ENCODE peak calls at places on chromosome 2, in four cellular contexts. O, I, K and H are unnamed samples.

GRCh38 chr2:205704101-205704741 is 21.9 kb downstream of the NRP2 start:
- DNase-seq in O (peak; percentile 65), I (no peak), K (no peak), H (peak; percentile 78)

GRCh38 chr2:165803123-165803760 is 9.2 kb upstream of the GALNT3 start:
- DNase-seq in O (no peak), I (no peak), K (no peak), H (no peak)

GRCh38 chr2:73897240-73897583 is 4.4 kb downstream of the ACTG2 start:
- DNase-seq in O (no peak), I (no peak), K (no peak), H (peak; percentile 68)

GRCh38 chr2:226354434-226354833 is 445.2 kb downstream of the IRS1 start:
- DNase-seq in O (no peak), I (peak; percentile 60), K (no peak), H (no peak)

GRCh38 chr2:99417396-99417795 is 72.4 kb downstream of the REV1 start:
- DNase-seq in O (no peak), I (no peak), K (no peak), H (no peak)

GRCh38 chr2:213806125-213806726 is 522.0 kb downstream of the SPAG16 start:
- DNase-seq in O (peak; percentile 9), I (no peak), K (no peak), H (no peak)

GRCh38 chr2:127421116-127421800 is 3.0 kb downstream of the PROC start:
- DNase-seq in O (no peak), I (no peak), K (no peak), H (peak; percentile 26)

GRCh38 chr2:60383421-60384117 is 169.9 kb downstream of the BCL11A start:
- DNase-seq in O (no peak), I (no peak), K (no peak), H (no peak)

GRCh38 chr2:69619725-69620124 is 23.8 kb downstream of the AAK1 start:
- DNase-seq in O (no peak), I (no peak), K (no peak), H (no peak)

GRCh38 chr2:103785432-103785831 is 1023.6 kb downstream of the TMEM182 start:
- DNase-seq in O (no peak), I (no peak), K (no peak), H (no peak)

GRCh38 chr2:238380785-238381184 is 45.9 kb upstream of the ASB1 start:
- DNase-seq in O (no peak), I (no peak), K (no peak), H (no peak)

GRCh38 chr2:241935314-241935713 is 65.8 kb downstream of the RTP5 start:
- DNase-seq in O (no peak), I (no peak), K (no peak), H (no peak)

GRCh38 chr2:198135481-198135934 is 331.1 kb downstream of the PLCL1 start:
- DNase-seq in O (no peak), I (no peak), K (no peak), H (no peak)

GRCh38 chr2:184756885-184757284 is 158.6 kb downstream of the ZNF804A start:
- DNase-seq in O (no peak), I (no peak), K (no peak), H (no peak)

GRCh38 chr2:54559593-54560145 is 103.5 kb downstream of the SPTBN1 start:
- DNase-seq in O (peak; percentile 83), I (peak; percentile 77), K (no peak), H (peak; percentile 82)

GRCh38 chr2:102144128-102144527 is 1.6 kb downstream of the IL1R1 start:
- DNase-seq in O (no peak), I (no peak), K (no peak), H (no peak)
- H3K9me3 ChIP-seq in O (peaks cover 4% of the 10 kb centered on the region), I (peaks cover 29% of the 10 kb centered on the region), K (peaks cover 2% of the 10 kb centered on the region), H (peaks cover 7% of the 10 kb centered on the region)

GRCh38 chr2:200049086-200049485 is 93.7 kb downstream of the MAIP1 start:
- DNase-seq in O (no peak), I (no peak), K (no peak), H (no peak)
- H3K9me3 ChIP-seq in O (peaks cover 20% of the 10 kb centered on the region), I (no peaks in the 10 kb centered on the region), K (no peaks in the 10 kb centered on the region), H (no peaks in the 10 kb centered on the region)

GRCh38 chr2:27715318-27716165 is 51.9 kb downstream of the SLC4A1AP start:
- DNase-seq in O (no peak), I (no peak), K (peak; percentile 76), H (no peak)
- H3K9me3 ChIP-seq in O (no peaks in the 10 kb centered on the region), I (no peaks in the 10 kb centered on the region), K (no peaks in the 10 kb centered on the region), H (no peaks in the 10 kb centered on the region)

GRCh38 chr2:89780318-89780717 is 1088.8 kb downstream of the RPIA start:
- DNase-seq in O (no peak), I (no peak), K (no peak), H (no peak)
- H3K9me3 ChIP-seq in O (peaks cover 100% of the 10 kb centered on the region), I (peaks cover 32% of the 10 kb centered on the region), K (peaks cover 75% of the 10 kb centered on the region), H (peaks cover 69% of the 10 kb centered on the region)

GRCh38 chr2:202449344-202449743 is 73.2 kb downstream of the BMPR2 start:
- DNase-seq in O (no peak), I (no peak), K (no peak), H (no peak)
- H3K9me3 ChIP-seq in O (no peaks in the 10 kb centered on the region), I (no peaks in the 10 kb centered on the region), K (no peaks in the 10 kb centered on the region), H (no peaks in the 10 kb centered on the region)

GRCh38 chr2:196649202-196649601 is 9.7 kb downstream of the CCDC150 start:
- DNase-seq in O (no peak), I (no peak), K (no peak), H (no peak)
- H3K9me3 ChIP-seq in O (peaks cover 46% of the 10 kb centered on the region), I (peaks cover 8% of the 10 kb centered on the region), K (peaks cover 15% of the 10 kb centered on the region), H (peaks cover 15% of the 10 kb centered on the region)

GRCh38 chr2:689877-690510 is 12.8 kb upstream of the TMEM18 start:
- DNase-seq in O (no peak), I (no peak), K (no peak), H (no peak)

GRCh38 chr2:691825-692224 is 14.6 kb upstream of the TMEM18 start:
- DNase-seq in O (no peak), I (no peak), K (no peak), H (no peak)

GRCh38 chr2:685421-685820 is 8.2 kb upstream of the TMEM18 start:
- DNase-seq in O (no peak), I (no peak), K (no peak), H (no peak)

GRCh38 chr2:690799-691198 is 13.6 kb upstream of the TMEM18 start:
- DNase-seq in O (no peak), I (no peak), K (no peak), H (no peak)

GRCh38 chr2:688504-689076 is 11.4 kb upstream of the TMEM18 start:
- DNase-seq in O (no peak), I (no peak), K (no peak), H (no peak)
- H3K9me3 ChIP-seq in O (peaks cover 34% of the 10 kb centered on the region), I (peaks cover 22% of the 10 kb centered on the region), K (no peaks in the 10 kb centered on the region), H (no peaks in the 10 kb centered on the region)

GRCh38 chr2:95215018-95215612 is 7.8 kb downstream of the ZNF892 start:
- DNase-seq in O (no peak), I (no peak), K (no peak), H (no peak)
- H3K9me3 ChIP-seq in O (peaks cover 88% of the 10 kb centered on the region), I (peaks cover 43% of the 10 kb centered on the region), K (peaks cover 77% of the 10 kb centered on the region), H (peaks cover 69% of the 10 kb centered on the region)

GRCh38 chr2:219396863-219397457 is 9.2 kb upstream of the DNPEP start:
- DNase-seq in O (no peak), I (no peak), K (no peak), H (no peak)
- H3K9me3 ChIP-seq in O (no peaks in the 10 kb centered on the region), I (no peaks in the 10 kb centered on the region), K (no peaks in the 10 kb centered on the region), H (no peaks in the 10 kb centered on the region)

GRCh38 chr2:8298783-8299182 is 383.1 kb upstream of the ID2 start:
- DNase-seq in O (no peak), I (no peak), K (no peak), H (peak; percentile 71)
- H3K9me3 ChIP-seq in O (no peaks in the 10 kb centered on the region), I (no peaks in the 10 kb centered on the region), K (no peaks in the 10 kb centered on the region), H (no peaks in the 10 kb centered on the region)